ENCODE peak calls at places on chromosomes 2 and 18, in six cellular contexts. L, E, I, G, M and K are unnamed samples.
A peak's percentile ranks its signal among the peaks of the same experiment; 100 is the strongest.

GRCh38 chr2:121062493-121062892 is 222.5 kb downstream of the TFCP2L1 start:
- DNase-seq in L (no peak), I (peak; percentile 30), M (no peak), E (no peak), G (no peak), K (no peak)

GRCh38 chr18:11175266-11175947 is 26.0 kb upstream of the PIEZO2 start:
- DNase-seq in E (no peak), M (peak; percentile 81), G (no peak), L (no peak), I (no peak), K (no peak)

GRCh38 chr18:58355243-58355642 is 273.6 kb downstream of the ALPK2 start:
- DNase-seq in L (no peak), I (no peak), G (peak; percentile 3), M (no peak), E (no peak), K (no peak)

GRCh38 chr18:71105078-71105819 is 816.4 kb downstream of the SOCS6 start:
- DNase-seq in L (peak; percentile 16), G (peak; percentile 4), I (no peak), E (no peak), M (peak; percentile 65), K (no peak)

GRCh38 chr18:21897811-21898210 is 157.2 kb downstream of the MIB1 start:
- DNase-seq in G (peak; percentile 77), M (peak; percentile 65), L (peak; percentile 83), I (peak; percentile 92), E (no peak), K (peak; percentile 52)

GRCh38 chr2:238719641-238720040 is 128.2 kb upstream of the TWIST2 start:
- DNase-seq in E (no peak), L (no peak), M (no peak), I (no peak), G (no peak), K (no peak)

GRCh38 chr18:62844850-62845643 is 129.7 kb downstream of the PHLPP1 start:
- DNase-seq in L (no peak), M (peak; percentile 3), E (no peak), G (no peak), I (no peak), K (peak; percentile 50)

GRCh38 chr18:37471619-37472018 is 94.0 kb downstream of the CELF4 start:
- DNase-seq in E (no peak), I (no peak), L (no peak), G (no peak), M (no peak), K (no peak)

GRCh38 chr2:124804014-124804940 is 779.2 kb downstream of the CNTNAP5 start:
- DNase-seq in M (peak; percentile 43), E (no peak), I (peak; percentile 81), G (peak; percentile 46), L (peak; percentile 71), K (peak; percentile 50)

GRCh38 chr18:69161383-69162028 is 239.2 kb upstream of the DOK6 start:
- DNase-seq in L (peak; percentile 31), G (no peak), M (peak; percentile 61), I (no peak), E (no peak), K (no peak)

GRCh38 chr2:38148501-38148900 is 72.5 kb upstream of the CYP1B1 start:
- DNase-seq in E (peak; percentile 98), M (peak; percentile 66), G (peak; percentile 94), I (no peak), L (no peak), K (no peak)

GRCh38 chr18:75625966-75626365 is 198.5 kb upstream of the SMIM21 start:
- DNase-seq in G (no peak), E (peak; percentile 28), L (no peak), M (peak; percentile 74), I (no peak), K (no peak)

GRCh38 chr2:147482111-147482510 is 362.7 kb upstream of the ACVR2A start:
- DNase-seq in E (no peak), L (peak; percentile 15), G (no peak), I (no peak), M (no peak), K (no peak)

GRCh38 chr2:235055891-235056516 is 104.2 kb downstream of the SH3BP4 start:
- DNase-seq in G (peak; percentile 62), M (peak; percentile 38), L (peak; percentile 58), I (peak; percentile 82), E (no peak), K (no peak)

GRCh38 chr2:38652431-38653273 is 13.3 kb upstream of the GALM start:
- DNase-seq in E (no peak), G (no peak), M (no peak), L (no peak), I (no peak), K (peak; percentile 72)

GRCh38 chr18:74489631-74490030 is 6.5 kb upstream of the CNDP2 start:
- DNase-seq in G (no peak), M (peak; percentile 43), E (no peak), I (no peak), L (no peak), K (no peak)

GRCh38 chr2:886072-887022 is 64.3 kb upstream of the SNTG2 start:
- DNase-seq in E (no peak), G (no peak), M (no peak), I (peak; percentile 35), L (peak; percentile 15), K (no peak)

DNA sequence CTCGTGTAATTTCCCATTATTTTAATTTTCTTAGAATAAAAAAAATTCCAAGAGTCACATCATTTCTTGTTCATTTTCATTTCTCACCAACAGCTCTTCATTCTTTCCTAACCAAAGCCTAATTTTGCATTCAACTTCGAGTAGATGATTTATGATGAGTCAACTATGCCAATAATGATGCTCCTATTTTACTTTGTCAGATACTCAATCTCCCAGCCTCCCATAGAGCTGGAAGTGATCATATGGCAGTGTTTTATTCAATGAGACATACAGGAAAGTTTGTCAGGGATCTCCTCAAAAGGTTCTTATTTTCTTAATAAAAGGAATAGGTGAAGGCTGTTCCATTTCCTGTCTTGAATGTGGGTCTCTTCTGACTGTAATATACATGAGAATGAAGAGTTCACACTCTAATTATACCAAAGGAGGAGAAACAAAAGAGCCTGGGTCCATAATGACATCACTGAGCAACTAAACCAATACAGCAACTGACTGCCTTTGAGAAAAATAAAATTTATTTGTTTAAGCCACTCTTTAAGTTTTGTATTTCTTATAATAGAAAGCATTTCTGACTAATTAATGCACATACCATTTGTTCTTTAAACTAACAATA is 231.2 kb upstream of the CYP26B1 start:
- DNase-seq in G (peak; percentile 54), L (no peak), M (no peak), E (no peak), I (peak; percentile 29), K (no peak)
- H3F3A ChIP-seq in G (no peaks in the 10 kb centered on the region), L (no peaks in the 10 kb centered on the region), M (no peaks in the 10 kb centered on the region), E (no peaks in the 10 kb centered on the region), I (no peaks in the 10 kb centered on the region), K (no peaks in the 10 kb centered on the region)

GRCh38 chr2:201120500-201120899 is 4.5 kb downstream of the CFLAR start:
- DNase-seq in E (no peak), M (no peak), G (no peak), L (no peak), I (no peak), K (no peak)

GRCh38 chr2:201118957-201119848 is 3.2 kb downstream of the CFLAR start:
- DNase-seq in I (peak; percentile 61), L (peak; percentile 45), M (peak; percentile 66), G (peak; percentile 51), E (peak; percentile 60), K (peak; percentile 63)

GRCh38 chr2:201118121-201118956 is 2.4 kb downstream of the CFLAR start:
- DNase-seq in I (peak; percentile 88), G (peak; percentile 87), L (peak; percentile 80), E (peak; percentile 77), M (peak; percentile 91), K (peak; percentile 93)

GRCh38 chr2:201126308-201127127 is 10.6 kb downstream of the CFLAR start:
- DNase-seq in G (no peak), E (no peak), I (no peak), M (peak; percentile 48), L (no peak), K (peak; percentile 79)

DNA sequence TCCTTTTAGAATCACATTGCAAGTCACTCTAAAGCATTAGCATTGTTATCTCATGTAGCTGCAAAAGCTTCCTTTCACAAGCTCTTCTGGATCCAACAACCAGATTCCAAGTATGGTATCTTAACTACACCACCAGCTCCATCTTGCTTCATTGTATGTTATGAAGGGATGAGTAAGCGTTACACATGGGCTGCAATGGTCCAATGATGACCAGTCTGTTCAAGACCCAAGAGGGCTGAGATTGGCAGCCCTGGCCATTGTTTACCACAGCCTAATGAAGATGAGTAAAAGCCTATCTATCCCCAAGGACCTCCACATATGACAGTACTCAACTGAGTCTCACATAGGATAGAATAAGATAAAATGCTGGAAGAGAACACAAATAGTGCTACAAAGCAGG is 6.3 kb downstream of the CFLAR start:
- DNase-seq in G (no peak), L (no peak), I (no peak), M (peak; percentile 56), E (no peak), K (no peak)
- H3K27ac ChIP-seq in G (no peak overlapping the region), L (no peak overlapping the region), I (no peak overlapping the region), M (peak overlapping the region; percentile 98), E (peak overlapping the region; percentile 16), K (peak overlapping the region; percentile 96)

GRCh38 chr2:174036825-174037224 is 71.7 kb upstream of the SP3 start:
- DNase-seq in L (no peak), G (no peak), E (no peak), I (no peak), M (peak; percentile 8), K (peak; percentile 76)

GRCh38 chr2:174040417-174040701 is 75.2 kb upstream of the SP3 start:
- DNase-seq in M (no peak), E (no peak), G (no peak), L (no peak), I (no peak), K (no peak)

GRCh38 chr2:174038472-174038871 is 73.3 kb upstream of the SP3 start:
- DNase-seq in G (no peak), E (no peak), L (no peak), M (no peak), I (no peak), K (peak; percentile 68)

GRCh38 chr2:174035981-174036742 is 71.0 kb upstream of the SP3 start:
- DNase-seq in L (no peak), G (peak; percentile 61), I (peak; percentile 64), E (no peak), M (peak; percentile 92), K (no peak)

GRCh38 chr2:174039551-174040416 is 74.6 kb upstream of the SP3 start:
- DNase-seq in I (peak; percentile 98), G (peak; percentile 97), E (peak; percentile 94), L (peak; percentile 88), M (peak; percentile 95), K (peak; percentile 93)
- H3K4me3 ChIP-seq in I (no peak overlapping the region), G (peak overlapping the region; percentile 4), E (no peak overlapping the region), L (no peak overlapping the region), M (no peak overlapping the region), K (peak overlapping the region; percentile 15)

DNA sequence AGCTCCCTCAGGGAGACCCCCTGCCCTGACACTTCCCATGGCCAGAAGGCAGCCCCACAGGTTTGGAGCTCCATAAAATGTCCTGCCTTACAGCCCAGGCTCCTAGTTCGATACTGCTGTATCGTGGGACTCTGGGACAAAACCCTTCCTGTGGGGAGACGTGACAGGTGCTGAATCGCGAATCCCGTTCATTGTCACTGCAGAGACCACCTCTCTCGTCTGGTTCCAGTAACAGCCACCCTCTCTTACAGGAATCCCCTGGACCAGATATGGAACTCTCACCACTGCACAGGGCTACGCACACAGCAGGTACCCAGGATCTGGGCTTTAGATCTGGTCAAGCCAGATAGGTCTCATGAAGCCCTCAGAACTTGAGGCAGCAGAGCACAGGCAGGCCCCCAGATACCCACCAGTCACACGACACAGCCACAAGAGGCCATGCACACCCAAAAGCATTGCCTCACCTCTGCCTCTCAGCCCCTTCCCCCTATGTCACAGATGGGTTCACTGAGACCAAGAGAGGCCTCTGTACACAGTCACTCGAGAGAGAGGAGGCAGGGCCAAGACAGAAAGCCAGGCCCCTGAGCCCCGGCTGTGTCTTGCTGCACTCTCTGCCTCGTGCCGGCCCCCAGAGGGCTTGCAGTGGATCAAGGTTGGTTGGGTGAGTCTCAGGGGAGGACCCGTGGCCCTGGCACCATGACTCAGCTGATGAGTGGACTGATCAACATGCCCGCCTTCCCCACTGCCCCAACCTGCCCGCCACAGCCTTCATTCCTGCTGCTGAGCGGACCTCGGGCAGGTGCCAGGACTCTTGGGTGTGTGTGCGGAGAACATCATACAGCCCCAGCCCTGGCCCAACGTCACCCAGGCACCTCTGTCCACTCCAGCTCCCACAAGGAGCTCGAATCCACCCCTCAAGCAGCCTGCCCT is 7.6 kb downstream of the SDC1 start:
- DNase-seq in M (peak; percentile 27), E (no peak), G (peak; percentile 76), I (no peak), L (no peak), K (no peak)
- H3F3A ChIP-seq in M (peaks cover 20% of the 10 kb centered on the region), E (peaks cover 23% of the 10 kb centered on the region), G (no peaks in the 10 kb centered on the region), I (no peaks in the 10 kb centered on the region), L (peaks cover 3% of the 10 kb centered on the region), K (peaks cover 100% of the 10 kb centered on the region)